ENCODE peak calls at places on chromosomes 4 and X, in five cellular contexts. One of them, this sample, is unnamed.
A peak's percentile ranks its signal among the peaks of the same experiment; 100 is the strongest.

GRCh38 chr4:169272265-169272886 is 1.6 kb upstream of the SH3RF1 start:
- DNase-seq in K562: no peak
- DNase-seq in uterus: no peak
- DNase-seq in body of pancreas: no peak
- DNase-seq in esophagus squamous epithelium: no peak
- DNase-seq in this sample: no peak

GRCh38 chrX:113384628-113385027 is 544.0 kb upstream of the AMOT start:
- DNase-seq in K562: no peak
- DNase-seq in uterus: no peak
- DNase-seq in body of pancreas: peak; percentile 3
- DNase-seq in esophagus squamous epithelium: no peak
- DNase-seq in this sample: no peak

GRCh38 chr4:74267998-74268606 is 40.2 kb upstream of the EPGN start:
- DNase-seq in K562: no peak
- DNase-seq in uterus: no peak
- DNase-seq in body of pancreas: no peak
- DNase-seq in esophagus squamous epithelium: no peak
- DNase-seq in this sample: no peak

GRCh38 chrX:42664706-42665105 is 113.3 kb downstream of the PPP1R2C start:
- DNase-seq in K562: no peak
- DNase-seq in uterus: no peak
- DNase-seq in body of pancreas: no peak
- DNase-seq in esophagus squamous epithelium: no peak
- DNase-seq in this sample: no peak

GRCh38 chrX:154019633-154020499 is at the start of gene IRAK1:
- DNase-seq in K562: peak; percentile 86
- DNase-seq in uterus: peak; percentile 71
- DNase-seq in body of pancreas: peak; percentile 53
- DNase-seq in esophagus squamous epithelium: no peak
- DNase-seq in this sample: peak; percentile 94

GRCh38 chrX:20066968-20067708 is 49.6 kb downstream of the MAP7D2 start:
- DNase-seq in K562: peak; percentile 27
- DNase-seq in uterus: no peak
- DNase-seq in body of pancreas: peak; percentile 16
- DNase-seq in esophagus squamous epithelium: no peak
- DNase-seq in this sample: no peak

GRCh38 chrX:76538860-76539259 is 111.3 kb downstream of the MAGEE1 start:
- DNase-seq in K562: no peak
- DNase-seq in uterus: no peak
- DNase-seq in body of pancreas: no peak
- DNase-seq in esophagus squamous epithelium: no peak
- DNase-seq in this sample: no peak

GRCh38 chrX:152072236-152072635 is 66.1 kb downstream of the MAGEA10 start:
- DNase-seq in K562: peak; percentile 22
- DNase-seq in uterus: no peak
- DNase-seq in body of pancreas: peak; percentile 5
- DNase-seq in esophagus squamous epithelium: no peak
- DNase-seq in this sample: no peak

GRCh38 chrX:38154818-38155217 is 65.9 kb downstream of the SRPX start:
- DNase-seq in K562: no peak
- DNase-seq in uterus: no peak
- DNase-seq in body of pancreas: no peak
- DNase-seq in esophagus squamous epithelium: no peak
- DNase-seq in this sample: no peak

GRCh38 chrX:108584617-108585211 is 145.1 kb downstream of the COL4A5 start:
- DNase-seq in K562: peak; percentile 12
- DNase-seq in uterus: no peak
- DNase-seq in body of pancreas: peak; percentile 3
- DNase-seq in esophagus squamous epithelium: no peak
- DNase-seq in this sample: no peak

GRCh38 chr4:101835121-101835904 is 44.8 kb downstream of the BANK1 start:
- DNase-seq in K562: no peak
- DNase-seq in uterus: no peak
- DNase-seq in body of pancreas: peak; percentile 19
- DNase-seq in esophagus squamous epithelium: no peak
- DNase-seq in this sample: peak; percentile 27

GRCh38 chr4:154503598-154503997 is 12.0 kb upstream of the DCHS2 start:
- DNase-seq in K562: peak; percentile 58
- DNase-seq in uterus: no peak
- DNase-seq in body of pancreas: no peak
- DNase-seq in esophagus squamous epithelium: no peak
- DNase-seq in this sample: no peak

GRCh38 chrX:10030570-10030969 is 63.4 kb downstream of the CLDN34 start:
- DNase-seq in K562: no peak
- DNase-seq in uterus: no peak
- DNase-seq in body of pancreas: no peak
- DNase-seq in esophagus squamous epithelium: no peak
- DNase-seq in this sample: no peak

GRCh38 chr4:8322794-8323704 is 53.5 kb downstream of the HTRA3 start:
- DNase-seq in K562: no peak
- DNase-seq in uterus: no peak
- DNase-seq in body of pancreas: no peak
- DNase-seq in esophagus squamous epithelium: no peak
- DNase-seq in this sample: no peak

GRCh38 chr4:1290165-1290977 is 680 bp downstream of the MAEA start:
- DNase-seq in K562: peak; percentile 41
- DNase-seq in uterus: no peak
- DNase-seq in body of pancreas: peak; percentile 80
- DNase-seq in esophagus squamous epithelium: no peak
- DNase-seq in this sample: peak; percentile 36

GRCh38 chrX:150361070-150361776 is 1.9 kb upstream of the MAMLD1 start:
- DNase-seq in K562: no peak
- DNase-seq in uterus: no peak
- DNase-seq in body of pancreas: peak; percentile 11
- DNase-seq in esophagus squamous epithelium: no peak
- DNase-seq in this sample: peak; percentile 75

GRCh38 chrX:45952030-45952429 is 593.2 kb downstream of the ZNF674 start:
- DNase-seq in K562: no peak
- DNase-seq in uterus: no peak
- DNase-seq in body of pancreas: no peak
- DNase-seq in esophagus squamous epithelium: no peak
- DNase-seq in this sample: no peak

GRCh38 chr4:21605006-21605405 is 343.6 kb downstream of the KCNIP4 start:
- DNase-seq in K562: no peak
- DNase-seq in uterus: no peak
- DNase-seq in body of pancreas: no peak
- DNase-seq in esophagus squamous epithelium: no peak
- DNase-seq in this sample: no peak

GRCh38 chrX:47771473-47771872 is 65.2 kb upstream of the ZNF81 start:
- DNase-seq in K562: no peak
- DNase-seq in uterus: no peak
- DNase-seq in body of pancreas: no peak
- DNase-seq in esophagus squamous epithelium: no peak
- DNase-seq in this sample: no peak

GRCh38 chrX:9356846-9357245 is 108.0 kb upstream of the TBL1X start:
- DNase-seq in K562: no peak
- DNase-seq in uterus: no peak
- DNase-seq in body of pancreas: no peak
- DNase-seq in esophagus squamous epithelium: no peak
- DNase-seq in this sample: no peak

GRCh38 chr4:34157546-34157945 is 2086.8 kb downstream of the ARAP2 start:
- DNase-seq in K562: no peak
- DNase-seq in uterus: no peak
- DNase-seq in body of pancreas: no peak
- DNase-seq in esophagus squamous epithelium: no peak
- DNase-seq in this sample: no peak

GRCh38 chr4:165926307-165926706 is 53.3 kb downstream of the TLL1 start:
- DNase-seq in K562: no peak
- DNase-seq in uterus: no peak
- DNase-seq in body of pancreas: no peak
- DNase-seq in esophagus squamous epithelium: no peak
- DNase-seq in this sample: no peak

GRCh38 chr4:13626492-13627184 is 887 bp downstream of the BOD1L1 start:
- DNase-seq in K562: peak; percentile 8
- DNase-seq in uterus: no peak
- DNase-seq in body of pancreas: no peak
- DNase-seq in esophagus squamous epithelium: no peak
- DNase-seq in this sample: no peak

GRCh38 chr4:185332575-185333464 is 62.9 kb downstream of the LRP2BP start:
- DNase-seq in K562: no peak
- DNase-seq in uterus: no peak
- DNase-seq in body of pancreas: no peak
- DNase-seq in esophagus squamous epithelium: no peak
- DNase-seq in this sample: no peak

GRCh38 chr4:57023104-57023503 is 44.4 kb downstream of the POLR2B start:
- DNase-seq in K562: no peak
- DNase-seq in uterus: no peak
- DNase-seq in body of pancreas: no peak
- DNase-seq in esophagus squamous epithelium: no peak
- DNase-seq in this sample: no peak

GRCh38 chr4:37662861-37663390 is 23.2 kb downstream of the RELL1 start:
- DNase-seq in K562: no peak
- DNase-seq in uterus: no peak
- DNase-seq in body of pancreas: no peak
- DNase-seq in esophagus squamous epithelium: no peak
- DNase-seq in this sample: no peak

GRCh38 chr4:36053931-36054330 is 190.4 kb downstream of the ARAP2 start:
- DNase-seq in K562: no peak
- DNase-seq in uterus: no peak
- DNase-seq in body of pancreas: no peak
- DNase-seq in esophagus squamous epithelium: no peak
- DNase-seq in this sample: no peak

GRCh38 chr4:6910960-6911874 is 1.6 kb downstream of the TBC1D14 start:
- DNase-seq in K562: no peak
- DNase-seq in uterus: no peak
- DNase-seq in body of pancreas: no peak
- DNase-seq in esophagus squamous epithelium: no peak
- DNase-seq in this sample: no peak
- TF ChIP-seq POLR2A in K562: no peak
- TF ChIP-seq POLR2A in uterus: no peak
- TF ChIP-seq POLR2A in body of pancreas: no peak
- TF ChIP-seq POLR2A in esophagus squamous epithelium: no peak
- TF ChIP-seq POLR2A in this sample: no peak

GRCh38 chrX:135521405-135522131 is 1.1 kb downstream of the INTS6L start:
- DNase-seq in K562: peak; percentile 89
- DNase-seq in uterus: peak; percentile 85
- DNase-seq in body of pancreas: peak; percentile 88
- DNase-seq in esophagus squamous epithelium: peak; percentile 57
- DNase-seq in this sample: peak; percentile 93
- TF ChIP-seq POLR2A in K562: peak; percentile 67
- TF ChIP-seq POLR2A in uterus: peak; percentile 59
- TF ChIP-seq POLR2A in body of pancreas: peak; percentile 79
- TF ChIP-seq POLR2A in esophagus squamous epithelium: peak; percentile 56
- TF ChIP-seq POLR2A in this sample: no peak

GRCh38 chrX:133527825-133528224 is 112.5 kb upstream of the GPC4 start:
- DNase-seq in K562: no peak
- DNase-seq in uterus: no peak
- DNase-seq in body of pancreas: no peak
- DNase-seq in esophagus squamous epithelium: no peak
- DNase-seq in this sample: no peak

GRCh38 chrX:133523526-133523925 is 108.2 kb upstream of the GPC4 start:
- DNase-seq in K562: no peak
- DNase-seq in uterus: no peak
- DNase-seq in body of pancreas: no peak
- DNase-seq in esophagus squamous epithelium: no peak
- DNase-seq in this sample: no peak

GRCh38 chrX:133527415-133527814 is 112.1 kb upstream of the GPC4 start:
- DNase-seq in K562: no peak
- DNase-seq in uterus: no peak
- DNase-seq in body of pancreas: no peak
- DNase-seq in esophagus squamous epithelium: no peak
- DNase-seq in this sample: no peak

DNA sequence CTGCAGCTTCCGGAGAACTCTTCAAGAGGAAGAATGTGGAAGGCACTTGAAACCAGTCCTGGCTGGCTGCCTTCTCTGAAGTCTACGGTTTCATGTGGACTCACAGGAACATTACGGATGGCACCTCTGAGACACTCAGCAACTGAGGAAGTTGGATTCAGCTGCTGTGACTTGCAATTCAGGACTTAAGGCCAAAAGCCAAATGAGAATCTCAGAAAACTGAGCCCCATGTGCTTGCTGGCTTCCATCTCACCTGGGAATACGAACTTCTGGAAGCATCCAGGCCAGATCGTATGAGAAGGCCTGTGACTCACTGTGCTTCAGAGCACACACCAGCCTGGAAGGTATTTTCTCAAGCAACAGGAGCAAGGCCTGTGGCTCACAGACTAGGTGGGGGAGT is 107.8 kb upstream of the GPC4 start:
- DNase-seq in K562: no peak
- DNase-seq in uterus: no peak
- DNase-seq in body of pancreas: no peak
- DNase-seq in esophagus squamous epithelium: no peak
- DNase-seq in this sample: no peak
- TF ChIP-seq POLR2A in K562: no peak
- TF ChIP-seq POLR2A in uterus: no peak
- TF ChIP-seq POLR2A in body of pancreas: no peak
- TF ChIP-seq POLR2A in esophagus squamous epithelium: no peak
- TF ChIP-seq POLR2A in this sample: no peak

GRCh38 chr4:2734618-2735017 is 21.5 kb downstream of the TNIP2 start:
- DNase-seq in K562: no peak
- DNase-seq in uterus: no peak
- DNase-seq in body of pancreas: no peak
- DNase-seq in esophagus squamous epithelium: no peak
- DNase-seq in this sample: no peak

GRCh38 chr4:2732526-2732925 is 23.6 kb downstream of the TNIP2 start:
- DNase-seq in K562: no peak
- DNase-seq in uterus: no peak
- DNase-seq in body of pancreas: no peak
- DNase-seq in esophagus squamous epithelium: no peak
- DNase-seq in this sample: no peak

GRCh38 chr4:2733844-2734574 is 22.1 kb downstream of the TNIP2 start:
- DNase-seq in K562: no peak
- DNase-seq in uterus: no peak
- DNase-seq in body of pancreas: no peak
- DNase-seq in esophagus squamous epithelium: no peak
- DNase-seq in this sample: no peak

GRCh38 chr4:2731907-2732314 is 24.2 kb downstream of the TNIP2 start:
- DNase-seq in K562: no peak
- DNase-seq in uterus: peak; percentile 39
- DNase-seq in body of pancreas: no peak
- DNase-seq in esophagus squamous epithelium: no peak
- DNase-seq in this sample: peak; percentile 77

DNA sequence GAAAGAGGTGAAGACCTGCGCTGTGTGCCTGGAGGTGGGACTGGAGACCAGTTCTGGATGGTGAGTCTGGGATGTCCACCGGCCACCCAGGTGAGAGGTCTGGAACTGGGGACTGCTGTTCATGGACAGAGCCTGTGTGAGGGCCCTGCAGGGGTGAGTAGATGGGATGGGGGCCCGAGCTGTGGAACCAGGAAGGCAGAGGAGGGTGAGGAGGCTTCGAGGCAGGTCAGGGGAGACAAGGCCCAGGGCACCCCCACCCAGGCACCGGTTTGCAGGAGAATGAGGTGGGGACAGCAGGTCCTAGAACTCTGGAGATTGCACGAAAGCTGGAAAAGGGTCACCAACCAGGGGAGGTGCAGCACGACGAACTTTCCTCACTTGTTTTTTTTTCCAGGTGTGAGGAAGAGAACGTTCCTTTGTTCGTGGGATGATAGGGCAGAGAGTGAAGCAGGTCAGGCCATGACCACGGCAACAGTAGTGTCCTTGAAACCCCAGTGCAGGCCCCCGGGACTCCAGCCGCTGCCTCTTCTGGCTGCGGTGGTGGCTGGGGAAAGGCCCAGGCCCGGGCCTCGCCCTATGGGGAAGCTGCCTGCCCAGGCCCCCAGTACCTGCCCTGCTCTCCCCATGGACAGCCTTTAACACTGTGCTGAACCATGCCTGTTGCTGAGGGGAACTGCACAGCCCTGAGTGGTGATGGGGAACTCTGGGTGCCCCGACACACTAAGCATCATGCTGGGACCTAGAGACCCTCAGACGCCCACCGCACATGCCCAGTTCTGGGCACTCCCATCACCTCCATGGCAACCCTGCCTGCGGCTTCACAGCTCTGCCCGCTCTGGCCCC is 22.9 kb downstream of the TNIP2 start:
- DNase-seq in K562: no peak
- DNase-seq in uterus: no peak
- DNase-seq in body of pancreas: no peak
- DNase-seq in esophagus squamous epithelium: no peak
- DNase-seq in this sample: peak; percentile 58
- TF ChIP-seq POLR2A in K562: no peak
- TF ChIP-seq POLR2A in uterus: no peak
- TF ChIP-seq POLR2A in body of pancreas: no peak
- TF ChIP-seq POLR2A in esophagus squamous epithelium: no peak
- TF ChIP-seq POLR2A in this sample: no peak